ENCODE peak calls at places on chromosome 4, in four cellular contexts. One of them, this sample, is unnamed.

GRCh38 chr4:13289391-13289790 is 194.7 kb downstream of the RAB28 start:
- DNase-seq in K562: no peak
- DNase-seq in HL-60: no peak
- DNase-seq in GM12878: no peak
- DNase-seq in this sample: no peak

GRCh38 chr4:121358473-121358872 is 22.3 kb downstream of the QRFPR start:
- DNase-seq in K562: no peak
- DNase-seq in HL-60: no peak
- DNase-seq in GM12878: no peak
- DNase-seq in this sample: no peak

GRCh38 chr4:140223056-140223810 is 69.2 kb upstream of the MAML3 start:
- DNase-seq in K562: no peak
- DNase-seq in HL-60: no peak
- DNase-seq in GM12878: no peak
- DNase-seq in this sample: no peak

GRCh38 chr4:169351860-169352259 is 81.1 kb upstream of the SH3RF1 start:
- DNase-seq in K562: no peak
- DNase-seq in HL-60: no peak
- DNase-seq in GM12878: no peak
- DNase-seq in this sample: no peak

GRCh38 chr4:82431026-82431745 is 796 bp downstream of the ENOPH1 start:
- DNase-seq in K562: peak; percentile 25
- DNase-seq in HL-60: peak; percentile 27
- DNase-seq in GM12878: no peak
- DNase-seq in this sample: peak; percentile 14

GRCh38 chr4:87219648-87220093 is 747 bp downstream of the KLHL8 start:
- DNase-seq in K562: peak; percentile 56
- DNase-seq in HL-60: peak; percentile 70
- DNase-seq in GM12878: no peak
- DNase-seq in this sample: peak; percentile 43

GRCh38 chr4:75289843-75290616 is 224.2 kb downstream of the RCHY1 start:
- DNase-seq in K562: no peak
- DNase-seq in HL-60: no peak
- DNase-seq in GM12878: peak; percentile 23
- DNase-seq in this sample: no peak

GRCh38 chr4:151573945-151574344 is 165.0 kb downstream of the FHIP1A start:
- DNase-seq in K562: no peak
- DNase-seq in HL-60: no peak
- DNase-seq in GM12878: no peak
- DNase-seq in this sample: no peak

GRCh38 chr4:51880016-51880915 is 37.3 kb downstream of the DCUN1D4 start:
- DNase-seq in K562: no peak
- DNase-seq in HL-60: no peak
- DNase-seq in GM12878: no peak
- DNase-seq in this sample: no peak
- TF ChIP-seq SPI1 in K562: no peak
- TF ChIP-seq SPI1 in HL-60: no peak
- TF ChIP-seq SPI1 in GM12878: no peak
- TF ChIP-seq SPI1 in this sample: no peak

GRCh38 chr4:95213361-95213760 is 335.4 kb downstream of the UNC5C start:
- DNase-seq in K562: no peak
- DNase-seq in HL-60: no peak
- DNase-seq in GM12878: no peak
- DNase-seq in this sample: no peak
- TF ChIP-seq SPI1 in K562: no peak
- TF ChIP-seq SPI1 in HL-60: no peak
- TF ChIP-seq SPI1 in GM12878: no peak
- TF ChIP-seq SPI1 in this sample: no peak

DNA sequence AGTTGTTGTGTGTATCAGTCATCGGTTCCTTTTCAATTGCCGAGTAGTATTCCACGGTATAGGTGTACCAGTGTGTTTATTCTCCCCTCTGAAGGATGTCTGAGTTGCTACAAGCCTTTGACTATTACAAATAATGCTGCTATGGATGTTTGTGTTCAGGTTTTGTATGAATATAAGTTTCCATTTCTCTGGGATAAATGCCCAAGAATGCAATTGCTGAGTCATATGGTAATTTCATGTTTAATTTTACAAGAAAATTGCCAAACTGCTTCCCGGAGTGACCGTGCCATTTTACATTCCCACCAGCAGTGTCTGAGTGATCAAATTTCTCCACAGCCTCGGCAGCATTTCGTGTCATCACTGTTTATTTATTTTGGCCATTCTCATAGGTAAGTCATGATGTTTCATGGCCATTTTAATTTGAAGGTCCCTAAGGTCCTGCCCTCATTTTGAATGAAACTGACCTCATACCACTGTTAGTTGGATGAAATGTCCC is 73.9 kb downstream of the IRF2 start:
- DNase-seq in K562: no peak
- DNase-seq in HL-60: no peak
- DNase-seq in GM12878: no peak
- DNase-seq in this sample: no peak
- TF ChIP-seq SPI1 in K562: no peak
- TF ChIP-seq SPI1 in HL-60: no peak
- TF ChIP-seq SPI1 in GM12878: no peak
- TF ChIP-seq SPI1 in this sample: no peak

GRCh38 chr4:47639531-47639930 is 154.5 kb downstream of the ATP10D start:
- DNase-seq in K562: no peak
- DNase-seq in HL-60: no peak
- DNase-seq in GM12878: no peak
- DNase-seq in this sample: no peak
- TF ChIP-seq SPI1 in K562: no peak
- TF ChIP-seq SPI1 in HL-60: no peak
- TF ChIP-seq SPI1 in GM12878: no peak
- TF ChIP-seq SPI1 in this sample: peak; percentile 9

GRCh38 chr4:37893164-37893563 is 2.3 kb downstream of the TBC1D1 start:
- DNase-seq in K562: no peak
- DNase-seq in HL-60: no peak
- DNase-seq in GM12878: no peak
- DNase-seq in this sample: no peak
- TF ChIP-seq SPI1 in K562: no peak
- TF ChIP-seq SPI1 in HL-60: no peak
- TF ChIP-seq SPI1 in GM12878: no peak
- TF ChIP-seq SPI1 in this sample: no peak

This sample was measured in GM12891.